ENCODE peak calls at places on chromosomes 1 and 21, in ten cellular contexts. D is activated CD4-positive, alpha-beta T cell treated with anti-CD3 and anti-CD28 coated beads for 48 hours; E is NCI-H526 treated with DMSO at 0.1 percent for 48 hours; O is fibroblast of mammary gland; K is HT1080; Q is sigmoid colon; X is activated T-cell treated with anti-CD3 and anti-CD28 coated beads, Interleukin-2, amount 50 U/mL, for 72 hours; L is Karpas-422; A is endothelial cell; Y is activated naive CD4-positive, alpha-beta T cell. N is an unnamed sample.

GRCh38 chr21:45612096-45613019 is 31.2 kb upstream of the PCBP3 start:
- DNase-seq in D (no peak), E (no peak), O (peak; percentile 89), K (peak; percentile 69), Q (peak; percentile 90), X (no peak), L (no peak), A (no peak), Y (no peak), N (peak; percentile 93)

GRCh38 chr1:39081266-39082139 is 55.4 kb downstream of the NDUFS5 start:
- DNase-seq in D (peak; percentile 44), E (no peak), O (no peak), K (no peak), Q (no peak), X (peak; percentile 33), L (no peak), A (peak; percentile 26), Y (no peak), N (no peak)

GRCh38 chr1:182795563-182796228 is 6.1 kb downstream of the NPL start:
- DNase-seq in D (no peak), E (no peak), O (no peak), K (no peak), Q (no peak), X (no peak), L (peak; percentile 53), A (no peak), Y (no peak), N (no peak)

GRCh38 chr1:1778827-1779675 is 781 bp upstream of the NADK start:
- DNase-seq in D (peak; percentile 84), E (peak; percentile 69), O (no peak), K (no peak), Q (peak; percentile 84), X (peak; percentile 74), L (peak; percentile 99), A (peak; percentile 40), Y (no peak), N (no peak)

GRCh38 chr1:92698932-92699331 is 86.0 kb downstream of the EVI5 start:
- DNase-seq in D (no peak), E (no peak), O (no peak), K (no peak), Q (no peak), X (no peak), L (peak; percentile 11), A (no peak), Y (no peak), N (no peak)

GRCh38 chr1:245153645-245154428 is 948 bp upstream of the KIF26B start:
- DNase-seq in D (peak; percentile 8), E (peak; percentile 34), O (no peak), K (peak; percentile 34), Q (no peak), X (peak; percentile 26), L (no peak), A (peak; percentile 36), Y (no peak), N (peak; percentile 43)

GRCh38 chr1:180080439-180080838 is 74.2 kb upstream of the QSOX1 start:
- DNase-seq in D (no peak), E (no peak), O (no peak), K (peak; percentile 23), Q (no peak), X (no peak), L (no peak), A (no peak), Y (no peak), N (no peak)

GRCh38 chr1:177959793-177960515 is 9.9 kb downstream of the SEC16B start:
- DNase-seq in D (no peak), E (peak; percentile 65), O (peak; percentile 59), K (peak; percentile 56), Q (no peak), X (no peak), L (peak; percentile 50), A (no peak), Y (no peak), N (peak; percentile 23)

GRCh38 chr1:212624976-212625501 is 16.5 kb downstream of the ATF3 start:
- DNase-seq in D (no peak), E (no peak), O (no peak), K (no peak), Q (no peak), X (no peak), L (no peak), A (no peak), Y (no peak), N (no peak)

GRCh38 chr1:162854245-162854860 is 6.6 kb downstream of the CCDC190 start:
- DNase-seq in D (peak; percentile 64), E (peak; percentile 82), O (peak; percentile 87), K (peak; percentile 83), Q (no peak), X (peak; percentile 50), L (peak; percentile 83), A (peak; percentile 65), Y (no peak), N (peak; percentile 63)

GRCh38 chr21:34351786-34352241 is 12.0 kb upstream of the KCNE2 start:
- DNase-seq in D (peak; percentile 46), E (peak; percentile 66), O (peak; percentile 17), K (peak; percentile 37), Q (no peak), X (peak; percentile 33), L (peak; percentile 86), A (peak; percentile 36), Y (no peak), N (peak; percentile 76)

GRCh38 chr1:119323216-119323982 is 45.2 kb upstream of the HAO2 start:
- DNase-seq in D (no peak), E (no peak), O (no peak), K (no peak), Q (no peak), X (no peak), L (peak; percentile 70), A (no peak), Y (no peak), N (no peak)

GRCh38 chr1:29679828-29680558 is 443.7 kb downstream of the PTPRU start:
- DNase-seq in D (no peak), E (no peak), O (no peak), K (no peak), Q (no peak), X (no peak), L (no peak), A (no peak), Y (no peak), N (no peak)

GRCh38 chr1:103108525-103109150 is 316 bp upstream of the COL11A1 start:
- DNase-seq in D (no peak), E (peak; percentile 86), O (no peak), K (no peak), Q (peak; percentile 61), X (no peak), L (no peak), A (peak; percentile 53), Y (no peak), N (no peak)

GRCh38 chr1:28354121-28354520 is 15.4 kb upstream of the PHACTR4 start:
- DNase-seq in D (no peak), E (no peak), O (peak; percentile 63), K (peak; percentile 52), Q (no peak), X (no peak), L (no peak), A (no peak), Y (no peak), N (peak; percentile 25)

GRCh38 chr1:29585656-29586055 is 349.3 kb downstream of the PTPRU start:
- DNase-seq in D (no peak), E (no peak), O (no peak), K (no peak), Q (no peak), X (no peak), L (no peak), A (no peak), Y (no peak), N (no peak)